ENCODE peak calls at places on chromosomes 16 and 17, in seven cellular contexts. M is endothelial cell of umbilical vein, F is HCT116, L is K562, S is H1, V is HepG2, A is SK-N-MC. I is an unnamed sample.

GRCh38 chr17:53316988-53317387 is 505.7 kb upstream of the KIF2B start:
- DNase-seq in M (no peak), F (no peak), L (no peak), S (no peak), V (no peak), A (no peak), I (no peak)

GRCh38 chr17:43787728-43788127 is 7.5 kb downstream of the CFAP97D1 start:
- DNase-seq in M (no peak), F (no peak), L (no peak), S (no peak), V (no peak), A (no peak), I (no peak)

GRCh38 chr17:78147315-78147998 is 1.3 kb downstream of the C17orf99 start:
- DNase-seq in M (no peak), F (no peak), L (no peak), S (no peak), V (no peak), A (no peak), I (no peak)

GRCh38 chr16:50744911-50745310 is 3.0 kb downstream of the CYLD start:
- DNase-seq in M (peak; percentile 14), F (no peak), L (no peak), S (no peak), V (no peak), A (no peak), I (no peak)

GRCh38 chr17:9053406-9053805 is 32.1 kb downstream of the NTN1 start:
- DNase-seq in M (no peak), F (no peak), L (no peak), S (no peak), V (no peak), A (no peak), I (no peak)

GRCh38 chr16:11232852-11233726 is 22.9 kb downstream of the SOCS1 start:
- DNase-seq in M (no peak), F (no peak), L (peak; percentile 98), S (no peak), V (no peak), A (no peak), I (peak; percentile 75)

GRCh38 chr17:44331249-44331760 is 6.7 kb upstream of the SLC25A39 start:
- DNase-seq in M (peak; percentile 80), F (peak; percentile 79), L (peak; percentile 90), S (no peak), V (peak; percentile 84), A (no peak), I (peak; percentile 93)

GRCh38 chr16:58022601-58023371 is 2.8 kb upstream of the MMP15 start:
- DNase-seq in M (peak; percentile 67), F (no peak), L (no peak), S (no peak), V (no peak), A (no peak), I (peak; percentile 29)

GRCh38 chr17:78268960-78269892 is 37.8 kb downstream of the TMEM235 start:
- DNase-seq in M (no peak), F (no peak), L (no peak), S (no peak), V (no peak), A (peak; percentile 44), I (peak; percentile 79)

GRCh38 chr17:48627625-48628510 is 1.7 kb upstream of the HOXB9 start:
- DNase-seq in M (no peak), F (no peak), L (peak; percentile 63), S (no peak), V (no peak), A (no peak), I (no peak)

GRCh38 chr17:48630009-48630924 is 4.1 kb upstream of the HOXB9 start:
- DNase-seq in M (no peak), F (no peak), L (peak; percentile 77), S (no peak), V (no peak), A (no peak), I (no peak)

GRCh38 chr17:48627242-48627597 is 1.1 kb upstream of the HOXB9 start:
- DNase-seq in M (no peak), F (no peak), L (no peak), S (no peak), V (no peak), A (no peak), I (no peak)

GRCh38 chr17:48629411-48629759 is 3.2 kb upstream of the HOXB9 start:
- DNase-seq in M (no peak), F (no peak), L (no peak), S (no peak), V (no peak), A (no peak), I (no peak)

DNA sequence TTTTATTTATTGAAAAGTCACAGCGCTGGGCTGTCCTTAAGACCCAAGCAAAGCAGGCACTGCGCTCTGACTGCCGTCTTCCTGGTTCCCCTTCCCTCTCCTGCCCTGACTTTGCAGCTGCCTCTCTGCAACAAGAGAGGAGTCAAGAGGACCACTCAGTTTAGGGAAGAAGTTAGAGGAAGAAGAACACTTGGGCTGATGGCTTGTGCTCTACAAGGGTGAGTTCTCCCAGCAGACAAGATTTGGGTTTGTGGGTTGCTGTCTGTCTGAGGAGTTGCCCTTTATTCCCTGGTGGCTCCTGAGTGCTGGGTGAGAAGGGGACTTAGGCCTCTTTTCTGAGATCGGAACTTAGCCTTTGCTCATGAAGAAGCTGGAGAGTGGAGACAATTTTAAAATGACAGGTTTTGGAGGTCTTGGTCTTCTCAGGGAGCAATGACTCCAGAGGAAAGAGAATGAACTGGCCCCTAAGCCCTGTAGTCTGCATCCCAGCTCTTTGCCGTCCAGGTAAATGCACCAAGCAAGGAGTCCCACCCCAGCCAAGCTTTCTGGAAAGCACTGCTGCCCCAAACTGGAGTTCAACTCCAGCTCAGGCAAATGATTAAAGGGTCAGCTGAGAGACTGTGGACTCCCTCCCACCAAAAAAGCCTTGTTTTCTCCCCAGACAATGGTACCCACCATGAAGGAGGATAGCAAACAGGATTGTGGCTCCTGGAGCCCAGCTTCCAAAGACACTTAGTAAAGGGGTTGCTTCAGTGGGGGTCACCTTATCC is 2.7 kb upstream of the HOXB9 start:
- DNase-seq in M (no peak), F (no peak), L (peak; percentile 62), S (no peak), V (no peak), A (no peak), I (no peak)
- TF ChIP-seq EZH2 in M (no peak), F (no peak), L (no peak), S (peak; percentile 82), V (no peak), A (no peak), I (peak; percentile 75)

DNA sequence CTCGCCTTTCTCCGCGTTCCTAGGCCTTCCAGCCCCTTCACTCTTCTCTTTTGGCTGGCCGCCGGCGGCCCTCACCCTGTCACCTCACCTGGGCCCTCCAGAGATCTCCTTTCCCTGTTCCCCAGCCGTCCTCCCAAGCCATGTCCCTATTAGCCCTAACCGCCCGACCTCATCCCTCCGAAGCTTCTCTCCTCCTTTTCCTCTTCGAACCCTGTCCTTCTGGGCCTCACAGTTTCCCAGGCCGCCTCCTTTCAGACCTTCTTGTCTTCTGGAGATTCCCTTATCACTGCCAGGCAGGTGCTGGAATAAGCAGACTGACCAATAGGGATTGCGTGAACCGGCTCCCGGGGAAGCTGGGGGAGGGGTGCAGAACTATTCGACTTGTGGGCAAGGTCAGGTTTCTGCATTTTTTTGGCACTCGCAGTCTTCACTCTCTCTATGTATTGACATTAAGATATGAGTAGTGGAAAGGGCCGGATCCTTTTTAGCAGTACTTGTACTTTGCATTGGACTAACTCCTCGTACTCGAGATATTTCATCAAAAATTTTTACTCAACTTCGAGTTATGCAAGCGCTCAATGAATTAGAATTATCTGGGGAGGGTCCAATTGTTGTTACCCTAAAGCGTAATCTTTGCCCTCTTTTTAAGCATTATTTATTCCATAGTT is 689 bp downstream of the RHOT1 start:
- DNase-seq in M (peak; percentile 67), F (peak; percentile 32), L (peak; percentile 97), S (no peak), V (peak; percentile 49), A (no peak), I (peak; percentile 85)
- TF ChIP-seq POLR2AphosphoS5 in M (no peak), F (peak; percentile 16), L (peak; percentile 95), S (no peak), V (no peak), A (no peak), I (no peak)

GRCh38 chr17:79745641-79746105 is 14.9 kb downstream of the ENPP7 start:
- DNase-seq in M (no peak), F (peak; percentile 18), L (no peak), S (no peak), V (no peak), A (no peak), I (no peak)

GRCh38 chr17:79748296-79749099 is 17.8 kb downstream of the ENPP7 start:
- DNase-seq in M (no peak), F (no peak), L (no peak), S (no peak), V (no peak), A (no peak), I (peak; percentile 40)

GRCh38 chr17:79749156-79749815 is 18.5 kb downstream of the ENPP7 start:
- DNase-seq in M (no peak), F (no peak), L (no peak), S (no peak), V (no peak), A (no peak), I (no peak)

GRCh38 chr17:79747508-79748295 is 17.0 kb downstream of the ENPP7 start:
- DNase-seq in M (no peak), F (no peak), L (no peak), S (no peak), V (no peak), A (no peak), I (peak; percentile 79)

DNA sequence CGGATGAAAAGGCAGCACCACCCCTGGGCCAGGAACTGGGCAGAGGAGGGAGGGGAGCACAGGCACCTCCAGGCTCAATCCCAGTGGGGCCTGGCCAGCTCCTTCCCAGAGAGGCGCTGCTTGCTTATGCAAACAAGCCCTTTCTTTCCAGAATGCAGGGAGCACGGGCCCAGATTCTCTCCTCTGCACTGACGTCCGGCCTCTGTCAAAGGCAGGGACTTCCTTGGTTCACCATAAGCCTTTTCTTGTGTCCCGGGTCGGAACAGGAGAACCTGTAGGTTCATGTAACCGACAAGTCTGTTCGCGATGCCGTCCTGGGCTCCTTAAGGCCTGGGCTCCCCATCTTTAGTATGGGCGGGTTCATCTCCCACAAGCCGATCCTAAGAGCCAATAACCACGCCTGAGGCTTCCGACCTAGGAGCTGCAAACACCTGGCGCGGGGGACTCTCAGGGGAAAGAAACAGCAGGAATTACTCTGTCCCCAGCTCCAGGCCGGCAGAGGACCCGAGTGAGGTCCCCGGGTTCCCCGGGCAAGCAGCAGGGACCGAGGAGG is 16.3 kb downstream of the ENPP7 start:
- DNase-seq in M (no peak), F (no peak), L (no peak), S (no peak), V (no peak), A (no peak), I (peak; percentile 72)
- TF ChIP-seq EZH2 in M (peak; percentile 90), F (no peak), L (no peak), S (peak; percentile 4), V (no peak), A (no peak), I (no peak)

DNA sequence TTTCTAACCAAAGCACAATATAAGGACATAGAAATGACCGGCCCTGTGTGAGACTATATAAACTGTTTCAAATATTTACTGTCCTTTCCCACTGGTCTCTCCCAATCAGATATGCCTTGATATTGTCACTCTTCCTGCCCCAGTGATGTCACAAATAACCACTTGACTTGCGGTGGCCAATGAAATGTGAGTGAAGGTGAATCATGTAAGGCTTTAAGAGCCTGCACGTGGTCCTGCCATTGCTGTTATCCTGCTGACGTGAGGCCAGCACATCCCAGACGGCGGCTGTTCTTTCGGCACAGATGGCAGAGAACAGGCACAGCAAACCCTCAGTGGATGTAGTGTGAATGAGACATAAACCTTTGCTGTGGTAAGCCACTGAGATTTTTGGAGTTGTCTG is 5.4 kb upstream of the KLHL11 start:
- DNase-seq in M (no peak), F (no peak), L (no peak), S (no peak), V (no peak), A (no peak), I (no peak)
- TF ChIP-seq POLR2AphosphoS5 in M (no peak), F (no peak), L (peak; percentile 8), S (no peak), V (no peak), A (no peak), I (no peak)